ENCODE peak calls at places on chromosomes 3 and 15, in five cellular contexts. H, R, P, F and J are unnamed samples. For H3K9me3 and H3K36me3, the result is how much of the 10 kb centered on the place peaks cover.

GRCh38 chr3:12798559-12799179 is 2.2 kb downstream of the CAND2 start:
- DNase-seq in H (no peak), R (peak), P (peak), F (no peak), J (no peak)

GRCh38 chr3:67044955-67045354 is 46.8 kb downstream of the KBTBD8 start:
- DNase-seq in H (peak), R (no peak), P (no peak), F (no peak), J (no peak)

GRCh38 chr3:39260957-39261356 is 18.9 kb downstream of the CX3CR1 start:
- DNase-seq in H (peak), R (peak), P (peak), F (no peak), J (peak)

GRCh38 chr3:194308635-194309213 is 42.4 kb downstream of the CPN2 start:
- DNase-seq in H (no peak), R (no peak), P (peak), F (peak), J (no peak)

GRCh38 chr15:39692464-39693327 is 89.9 kb downstream of the FSIP1 start:
- DNase-seq in H (no peak), R (no peak), P (no peak), F (peak), J (no peak)

GRCh38 chr3:178714971-178715832 is 179.0 kb downstream of the KCNMB2 start:
- DNase-seq in H (no peak), R (no peak), P (no peak), F (no peak), J (no peak)

GRCh38 chr3:117873236-117873635 is 1161.4 kb downstream of the IGSF11 start:
- DNase-seq in H (no peak), R (peak), P (no peak), F (no peak), J (no peak)

GRCh38 chr3:77207753-77208152 is 167.9 kb downstream of the ROBO2 start:
- DNase-seq in H (no peak), R (no peak), P (no peak), F (no peak), J (no peak)

GRCh38 chr15:60589253-60589652 is 110.3 kb upstream of the ICE2 start:
- DNase-seq in H (no peak), R (peak), P (no peak), F (no peak), J (no peak)

GRCh38 chr3:73759290-73759689 is 134.5 kb upstream of the PDZRN3 start:
- DNase-seq in H (peak), R (no peak), P (no peak), F (no peak), J (no peak)

GRCh38 chr3:45978348-45978747 is 17.3 kb downstream of the FYCO1 start:
- DNase-seq in H (no peak), R (no peak), P (no peak), F (no peak), J (no peak)

GRCh38 chr15:40256642-40257235 is 17.9 kb downstream of the PAK6 start:
- DNase-seq in H (peak), R (peak), P (no peak), F (no peak), J (no peak)

GRCh38 chr3:140164922-140165590 is 230.1 kb downstream of the CLSTN2 start:
- DNase-seq in H (no peak), R (no peak), P (no peak), F (no peak), J (peak)

GRCh38 chr15:70308011-70308761 is 210.5 kb upstream of the TLE3 start:
- DNase-seq in H (no peak), R (no peak), P (no peak), F (no peak), J (no peak)

GRCh38 chr3:138082085-138082991 is 33.1 kb downstream of the DZIP1L start:
- DNase-seq in H (peak), R (no peak), P (no peak), F (no peak), J (peak)

GRCh38 chr15:29470311-29470710 is 200.7 kb upstream of the NSMCE3 start:
- DNase-seq in H (no peak), R (no peak), P (no peak), F (no peak), J (no peak)

GRCh38 chr3:147518465-147518864 is 109.3 kb downstream of the ZIC1 start:
- DNase-seq in H (no peak), R (no peak), P (no peak), F (no peak), J (no peak)

GRCh38 chr15:71811752-71812735 is 1.7 kb downstream of the NR2E3 start:
- DNase-seq in H (no peak), R (peak), P (no peak), F (no peak), J (no peak)

GRCh38 chr15:90680371-90680935 is 36.7 kb upstream of the BLM start:
- DNase-seq in H (peak), R (no peak), P (no peak), F (no peak), J (peak)

GRCh38 chr3:185823280-185824044 is 1.4 kb downstream of the IGF2BP2 start:
- DNase-seq in H (peak), R (peak), P (peak), F (peak), J (peak)

GRCh38 chr15:99085413-99086326 is 19.2 kb upstream of the SYNM start:
- DNase-seq in H (peak), R (no peak), P (no peak), F (no peak), J (peak)

GRCh38 chr3:58214484-58215316 is 3.9 kb upstream of the DNASE1L3 start:
- DNase-seq in H (peak), R (no peak), P (no peak), F (peak), J (no peak)

GRCh38 chr15:52259503-52259902 is 36.1 kb downstream of the MYO5C start:
- DNase-seq in H (no peak), R (no peak), P (no peak), F (no peak), J (no peak)

GRCh38 chr3:159165972-159166371 is 364.1 kb downstream of the MFSD1 start:
- DNase-seq in H (peak), R (no peak), P (no peak), F (no peak), J (no peak)

GRCh38 chr3:129118745-129119144 is 2.9 kb downstream of the RAB43 start:
- DNase-seq in H (no peak), R (no peak), P (no peak), F (no peak), J (no peak)

GRCh38 chr3:13896473-13897154 is 16.7 kb upstream of the WNT7A start:
- DNase-seq in H (peak), R (peak), P (peak), F (peak), J (peak)
- H3K4me3 ChIP-seq in H (peak), R (peak), P (no peak), F (peak), J (no peak)

GRCh38 chr15:25247418-25248030 is 191.3 kb downstream of the UBE3A start:
- DNase-seq in H (no peak), R (no peak), P (no peak), F (no peak), J (no peak)

GRCh38 chr15:25246641-25247417 is 192.0 kb downstream of the UBE3A start:
- DNase-seq in H (no peak), R (peak), P (no peak), F (no peak), J (no peak)

GRCh38 chr15:25244731-25245585 is 193.9 kb downstream of the UBE3A start:
- DNase-seq in H (no peak), R (peak), P (no peak), F (peak), J (no peak)

GRCh38 chr15:25243800-25244097 is 195.1 kb downstream of the UBE3A start:
- DNase-seq in H (no peak), R (no peak), P (no peak), F (no peak), J (no peak)

DNA sequence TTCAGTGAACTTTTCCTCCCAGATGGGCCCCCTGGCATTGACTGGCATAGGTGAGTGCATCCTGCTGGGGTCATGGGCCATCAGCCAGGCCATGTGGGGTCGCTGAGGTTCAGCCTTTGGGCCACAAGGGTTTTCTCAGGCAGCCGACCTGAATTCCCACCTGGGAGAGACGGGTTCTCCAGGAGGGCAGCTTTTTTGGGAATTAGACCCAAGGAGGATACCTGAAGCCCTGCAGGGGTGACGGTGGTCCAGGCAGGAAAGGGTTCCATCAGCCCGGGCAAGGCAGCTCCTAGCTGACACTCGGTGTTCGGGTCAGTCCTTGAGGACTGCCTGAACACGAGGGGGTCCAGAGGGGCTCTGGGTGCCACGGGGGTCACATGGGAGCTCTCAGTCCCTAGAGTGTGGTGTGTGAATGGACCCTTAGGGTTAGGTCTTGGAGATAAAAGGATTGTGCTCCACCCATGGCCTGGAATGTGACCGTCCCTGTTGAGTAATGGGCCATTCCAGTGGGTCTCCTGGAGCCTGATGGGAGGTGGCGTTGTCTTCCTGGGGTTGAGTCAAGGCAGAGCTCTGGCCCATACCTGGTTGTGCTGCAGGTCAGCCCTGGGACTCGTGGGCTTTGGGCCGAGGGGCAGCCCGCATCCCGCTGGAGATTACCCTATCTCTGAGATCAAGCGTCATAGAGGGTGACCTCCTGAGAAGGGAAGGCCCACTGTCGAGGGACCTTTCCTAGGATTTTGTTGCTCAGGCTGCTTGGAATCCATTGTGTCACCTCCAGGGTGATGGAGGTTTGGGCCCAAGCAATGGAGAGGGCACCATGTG is 192.8 kb downstream of the UBE3A start:
- DNase-seq in H (no peak), R (peak), P (no peak), F (peak), J (no peak)
- H3K9me3 ChIP-seq in H (under half), R (under half), P (under half), F (under half), J (under half)

GRCh38 chr3:197836244-197836643 is 45.2 kb downstream of the LRCH3 start:
- DNase-seq in H (no peak), R (no peak), P (no peak), F (no peak), J (no peak)

GRCh38 chr3:197837282-197837681 is 46.2 kb downstream of the LRCH3 start:
- DNase-seq in H (no peak), R (no peak), P (no peak), F (no peak), J (no peak)

GRCh38 chr3:197846491-197846890 is 55.4 kb downstream of the LRCH3 start:
- DNase-seq in H (no peak), R (no peak), P (no peak), F (no peak), J (no peak)

DNA sequence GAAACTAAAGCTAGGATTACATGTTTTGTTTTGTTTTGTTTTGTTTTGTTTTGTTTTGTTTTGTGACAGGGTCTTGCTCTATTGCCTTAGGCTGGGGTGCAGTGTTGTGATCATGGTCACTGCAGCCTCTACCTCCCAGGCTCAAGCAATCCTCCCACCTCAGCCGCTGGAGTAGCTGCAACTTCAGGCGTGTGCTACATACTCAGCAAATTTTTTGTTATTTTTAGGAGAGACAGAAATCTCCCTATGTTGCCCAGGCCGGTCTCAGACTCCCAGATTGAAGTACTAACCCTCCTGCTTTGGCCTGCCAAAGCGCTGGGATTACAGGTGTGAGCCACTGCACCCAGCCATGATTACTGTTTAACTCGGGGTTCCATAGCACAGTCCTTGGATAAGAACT is 50.7 kb downstream of the LRCH3 start:
- DNase-seq in H (no peak), R (no peak), P (no peak), F (no peak), J (no peak)
- H3K36me3 ChIP-seq in H (under half), R (under half), P (half or more), F (half or more), J (under half)

GRCh38 chr15:92645051-92645631 is 10.4 kb downstream of the FAM174B start:
- DNase-seq in H (no peak), R (no peak), P (no peak), F (no peak), J (no peak)
- H3K4me3 ChIP-seq in H (no peak), R (no peak), P (no peak), F (no peak), J (no peak)

GRCh38 chr3:9448071-9448470 is 50.7 kb downstream of the SETD5 start:
- DNase-seq in H (no peak), R (no peak), P (no peak), F (no peak), J (no peak)

GRCh38 chr3:9452417-9452816 is 55.0 kb downstream of the SETD5 start:
- DNase-seq in H (peak), R (no peak), P (no peak), F (no peak), J (no peak)

DNA sequence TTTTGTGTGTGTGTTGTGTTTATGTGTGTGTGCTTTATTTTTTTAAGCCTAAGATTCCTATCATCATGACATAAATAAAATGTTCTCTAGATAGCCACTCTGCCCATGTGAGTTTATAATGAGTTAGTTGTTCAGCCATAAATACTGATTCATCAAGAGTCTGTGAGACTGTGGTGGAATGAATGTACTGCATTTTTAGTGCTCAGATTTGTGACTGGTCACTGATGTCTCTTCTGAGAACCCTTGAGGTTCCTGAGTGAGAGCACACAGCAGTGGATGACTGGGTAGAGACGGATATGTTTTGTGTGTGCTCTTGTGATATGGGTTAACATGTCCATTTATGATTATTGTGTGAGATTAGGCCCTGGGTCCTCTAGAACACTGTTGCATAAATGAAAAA is 51.2 kb downstream of the SETD5 start:
- DNase-seq in H (peak), R (no peak), P (no peak), F (no peak), J (no peak)
- H3K9me3 ChIP-seq in H (under half), R (under half), P (under half), F (under half), J (under half)

GRCh38 chr15:63609448-63609847 is 12.3 kb downstream of the FBXL22 start:
- DNase-seq in H (no peak), R (no peak), P (no peak), F (no peak), J (no peak)

GRCh38 chr15:63611217-63611616 is 14.0 kb downstream of the FBXL22 start:
- DNase-seq in H (no peak), R (no peak), P (no peak), F (no peak), J (no peak)

GRCh38 chr15:63608989-63609388 is 11.8 kb downstream of the FBXL22 start:
- DNase-seq in H (no peak), R (no peak), P (no peak), F (no peak), J (no peak)

GRCh38 chr15:63612300-63612699 is 15.1 kb downstream of the FBXL22 start:
- DNase-seq in H (no peak), R (no peak), P (no peak), F (no peak), J (no peak)

DNA sequence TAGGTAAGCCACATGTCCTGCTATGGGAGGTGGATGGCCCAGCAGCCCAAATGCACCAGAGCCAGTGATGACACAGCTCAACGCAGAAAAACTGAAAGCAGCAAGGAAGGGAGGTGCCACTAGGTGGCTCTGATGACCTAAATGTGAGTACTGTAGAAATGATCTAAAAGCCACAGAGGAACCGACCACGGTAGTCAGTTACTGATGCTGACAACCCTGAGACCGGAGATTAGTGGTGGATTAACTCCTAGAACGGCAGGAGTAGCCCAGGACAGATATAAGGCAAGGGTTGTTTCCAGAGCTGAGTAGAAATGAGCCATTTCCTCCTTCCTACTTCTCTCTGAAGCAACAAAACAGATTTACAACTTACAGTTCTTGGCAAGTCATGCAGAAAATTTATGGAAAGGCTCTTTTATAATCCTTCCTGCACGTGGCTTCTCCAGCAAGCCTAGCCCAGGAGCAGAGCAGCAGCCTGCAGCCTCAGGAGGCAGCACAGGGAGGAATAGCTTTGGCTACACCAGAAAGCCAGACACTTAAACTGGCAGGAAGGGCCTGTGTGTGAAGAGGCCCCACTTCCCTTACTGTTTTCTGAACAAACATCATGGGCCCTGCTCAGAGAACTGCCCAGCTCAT is 13.1 kb downstream of the FBXL22 start:
- DNase-seq in H (peak), R (peak), P (peak), F (peak), J (peak)
- H3K36me3 ChIP-seq in H (under half), R (under half), P (half or more), F (under half), J (under half)

DNA sequence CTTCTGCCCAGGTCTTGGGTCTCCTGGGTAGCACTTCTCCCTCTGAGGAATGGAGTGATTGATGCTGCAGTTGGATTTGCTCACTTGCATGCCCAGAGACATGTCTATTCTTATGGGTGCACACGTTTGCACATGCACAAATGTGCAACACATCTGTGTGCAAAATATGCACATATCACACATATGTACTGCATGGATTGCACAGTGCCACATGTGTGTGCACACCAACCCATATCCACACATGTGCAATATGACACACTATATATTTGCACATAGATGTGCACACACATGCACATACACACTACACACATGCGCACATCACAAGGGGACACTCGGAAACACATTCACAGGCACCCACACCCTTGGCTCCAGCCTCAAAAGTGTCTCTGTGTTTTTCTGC is 671 bp upstream of the SEMA3B start:
- DNase-seq in H (no peak), R (no peak), P (no peak), F (no peak), J (no peak)
- H3K4me3 ChIP-seq in H (no peak), R (no peak), P (no peak), F (no peak), J (no peak)

DNA sequence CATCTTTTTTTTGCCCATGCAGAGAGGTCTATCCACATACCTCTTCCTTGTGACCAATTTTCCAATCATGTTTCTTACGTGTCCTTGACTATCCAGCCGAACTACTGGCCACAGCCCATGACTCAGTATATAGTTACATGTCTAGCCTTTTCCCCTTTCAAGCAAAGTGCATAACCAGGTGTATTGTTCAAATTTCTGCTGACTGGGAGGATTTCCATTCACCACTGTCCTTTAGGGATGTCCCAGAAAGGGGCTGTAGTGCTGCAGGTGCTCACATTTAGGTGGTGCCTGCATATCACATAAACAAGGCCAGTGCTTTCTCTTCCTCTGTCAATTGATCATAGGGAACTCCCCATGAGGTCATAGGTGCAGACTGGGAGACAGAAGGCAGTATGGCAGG is 69.4 kb upstream of the ALDH1A3 start:
- DNase-seq in H (no peak), R (no peak), P (no peak), F (no peak), J (no peak)
- H3K9me3 ChIP-seq in H (under half), R (under half), P (under half), F (under half), J (under half)